ENCODE peak calls at places on chromosomes 5 and 9, in eight cellular contexts. One of them, this sample, is unnamed.

GRCh38 chr5:164051745-164052144 is 546.3 kb downstream of the MAT2B start:
- DNase-seq in foreskin fibroblast: no peak
- DNase-seq in dorsolateral prefrontal cortex: no peak
- DNase-seq in ovary: no peak
- DNase-seq in spleen: no peak
- DNase-seq in upper lobe of left lung: no peak
- DNase-seq in PC-3: peak; percentile 22
- DNase-seq in lower leg skin: no peak
- DNase-seq in this sample: no peak

GRCh38 chr5:56711191-56711590 is 104.2 kb upstream of the MAP3K1 start:
- DNase-seq in PC-3: peak; percentile 16
- DNase-seq in lower leg skin: no peak
- DNase-seq in dorsolateral prefrontal cortex: no peak
- DNase-seq in upper lobe of left lung: no peak
- DNase-seq in ovary: no peak
- DNase-seq in spleen: no peak
- DNase-seq in foreskin fibroblast: peak; percentile 73
- DNase-seq in this sample: no peak

GRCh38 chr9:126376311-126376902 is 49.8 kb downstream of the MVB12B start:
- DNase-seq in PC-3: no peak
- DNase-seq in dorsolateral prefrontal cortex: peak; percentile 86
- DNase-seq in upper lobe of left lung: peak; percentile 62
- DNase-seq in foreskin fibroblast: no peak
- DNase-seq in spleen: no peak
- DNase-seq in ovary: no peak
- DNase-seq in lower leg skin: no peak
- DNase-seq in this sample: no peak

GRCh38 chr9:122346478-122347347 is 24.1 kb upstream of the PTGS1 start:
- DNase-seq in spleen: peak; percentile 84
- DNase-seq in lower leg skin: peak; percentile 88
- DNase-seq in foreskin fibroblast: peak; percentile 52
- DNase-seq in upper lobe of left lung: peak; percentile 36
- DNase-seq in PC-3: peak; percentile 17
- DNase-seq in dorsolateral prefrontal cortex: peak; percentile 22
- DNase-seq in ovary: peak; percentile 38
- DNase-seq in this sample: no peak

GRCh38 chr9:114552716-114553115 is 34.9 kb upstream of the ATP6V1G1 start:
- DNase-seq in foreskin fibroblast: no peak
- DNase-seq in lower leg skin: no peak
- DNase-seq in upper lobe of left lung: no peak
- DNase-seq in spleen: no peak
- DNase-seq in ovary: no peak
- DNase-seq in PC-3: peak; percentile 50
- DNase-seq in dorsolateral prefrontal cortex: no peak
- DNase-seq in this sample: no peak

GRCh38 chr9:98455957-98456621 is 200.6 kb upstream of the TBC1D2 start:
- DNase-seq in dorsolateral prefrontal cortex: peak; percentile 65
- DNase-seq in spleen: no peak
- DNase-seq in foreskin fibroblast: peak; percentile 55
- DNase-seq in upper lobe of left lung: no peak
- DNase-seq in ovary: no peak
- DNase-seq in PC-3: no peak
- DNase-seq in lower leg skin: peak; percentile 73
- DNase-seq in this sample: no peak

GRCh38 chr9:20526500-20527319 is 95.6 kb downstream of the MLLT3 start:
- DNase-seq in upper lobe of left lung: no peak
- DNase-seq in PC-3: no peak
- DNase-seq in lower leg skin: no peak
- DNase-seq in ovary: no peak
- DNase-seq in foreskin fibroblast: peak; percentile 36
- DNase-seq in spleen: no peak
- DNase-seq in dorsolateral prefrontal cortex: no peak
- DNase-seq in this sample: no peak

GRCh38 chr5:168870914-168871313 is 291.7 kb upstream of the PANK3 start:
- DNase-seq in upper lobe of left lung: no peak
- DNase-seq in spleen: no peak
- DNase-seq in foreskin fibroblast: no peak
- DNase-seq in lower leg skin: peak; percentile 3
- DNase-seq in dorsolateral prefrontal cortex: no peak
- DNase-seq in ovary: no peak
- DNase-seq in PC-3: no peak
- DNase-seq in this sample: no peak

GRCh38 chr5:136963521-136963920 is 535.6 kb downstream of the SPOCK1 start:
- DNase-seq in ovary: no peak
- DNase-seq in spleen: no peak
- DNase-seq in upper lobe of left lung: no peak
- DNase-seq in lower leg skin: no peak
- DNase-seq in dorsolateral prefrontal cortex: no peak
- DNase-seq in foreskin fibroblast: no peak
- DNase-seq in PC-3: peak; percentile 23
- DNase-seq in this sample: no peak

GRCh38 chr5:136811086-136811485 is 445.7 kb upstream of the TRPC7 start:
- DNase-seq in dorsolateral prefrontal cortex: no peak
- DNase-seq in foreskin fibroblast: peak; percentile 17
- DNase-seq in lower leg skin: no peak
- DNase-seq in spleen: no peak
- DNase-seq in PC-3: no peak
- DNase-seq in ovary: no peak
- DNase-seq in upper lobe of left lung: no peak
- DNase-seq in this sample: no peak

GRCh38 chr5:69489246-69489645 is 3.3 kb upstream of the OCLN start:
- DNase-seq in upper lobe of left lung: no peak
- DNase-seq in ovary: no peak
- DNase-seq in PC-3: no peak
- DNase-seq in foreskin fibroblast: no peak
- DNase-seq in spleen: no peak
- DNase-seq in dorsolateral prefrontal cortex: no peak
- DNase-seq in lower leg skin: peak; percentile 9
- DNase-seq in this sample: no peak

DNA sequence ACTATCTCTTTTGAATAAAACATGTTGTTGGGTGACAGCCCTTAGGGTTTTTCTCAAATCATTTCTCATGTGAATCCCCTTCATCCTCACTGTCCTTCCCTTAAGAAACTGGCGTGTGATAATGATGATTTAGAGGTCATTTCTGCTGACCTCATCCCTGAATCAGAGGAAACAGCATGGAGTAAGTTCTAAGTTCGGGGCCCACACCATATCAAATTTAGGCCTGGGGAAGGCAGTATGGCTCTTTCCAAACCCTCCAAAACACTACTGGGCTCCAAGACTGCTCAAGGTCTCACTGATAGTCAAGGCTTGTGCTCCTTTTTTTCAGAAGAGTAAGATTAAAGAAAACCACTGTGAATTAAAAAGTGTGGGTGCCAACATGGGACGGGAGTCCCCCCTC is 872 bp upstream of the SMIM3 start:
- DNase-seq in lower leg skin: no peak
- DNase-seq in dorsolateral prefrontal cortex: no peak
- DNase-seq in spleen: no peak
- DNase-seq in upper lobe of left lung: no peak
- DNase-seq in PC-3: no peak
- DNase-seq in ovary: no peak
- DNase-seq in foreskin fibroblast: peak; percentile 43
- DNase-seq in this sample: no peak
- H3K4me3 ChIP-seq in lower leg skin: no peak overlapping the region
- H3K4me3 ChIP-seq in dorsolateral prefrontal cortex: peak overlapping the region; percentile 77
- H3K4me3 ChIP-seq in spleen: no peak overlapping the region
- H3K4me3 ChIP-seq in upper lobe of left lung: no peak overlapping the region
- H3K4me3 ChIP-seq in PC-3: peak overlapping the region; percentile 91
- H3K4me3 ChIP-seq in ovary: peak overlapping the region; percentile 83
- H3K4me3 ChIP-seq in foreskin fibroblast: peak overlapping the region; percentile 88
- H3K4me3 ChIP-seq in this sample: no peak overlapping the region

GRCh38 chr9:136655244-136656225 is 7.2 kb upstream of the EGFL7 start:
- DNase-seq in dorsolateral prefrontal cortex: no peak
- DNase-seq in ovary: peak; percentile 23
- DNase-seq in upper lobe of left lung: peak; percentile 40
- DNase-seq in spleen: peak; percentile 74
- DNase-seq in lower leg skin: no peak
- DNase-seq in PC-3: no peak
- DNase-seq in foreskin fibroblast: no peak
- DNase-seq in this sample: no peak
- H3K4me3 ChIP-seq in dorsolateral prefrontal cortex: no peak overlapping the region
- H3K4me3 ChIP-seq in ovary: no peak overlapping the region
- H3K4me3 ChIP-seq in upper lobe of left lung: no peak overlapping the region
- H3K4me3 ChIP-seq in spleen: no peak overlapping the region
- H3K4me3 ChIP-seq in lower leg skin: no peak overlapping the region
- H3K4me3 ChIP-seq in PC-3: no peak overlapping the region
- H3K4me3 ChIP-seq in foreskin fibroblast: no peak overlapping the region
- H3K4me3 ChIP-seq in this sample: no peak overlapping the region

GRCh38 chr5:176784218-176785165 is 25.9 kb upstream of the UNC5A start:
- DNase-seq in spleen: peak; percentile 63
- DNase-seq in lower leg skin: peak; percentile 76
- DNase-seq in foreskin fibroblast: peak; percentile 66
- DNase-seq in PC-3: peak; percentile 88
- DNase-seq in upper lobe of left lung: no peak
- DNase-seq in ovary: no peak
- DNase-seq in dorsolateral prefrontal cortex: no peak
- DNase-seq in this sample: no peak
- H3K4me3 ChIP-seq in spleen: no peak overlapping the region
- H3K4me3 ChIP-seq in lower leg skin: no peak overlapping the region
- H3K4me3 ChIP-seq in foreskin fibroblast: no peak overlapping the region
- H3K4me3 ChIP-seq in PC-3: no peak overlapping the region
- H3K4me3 ChIP-seq in upper lobe of left lung: no peak overlapping the region
- H3K4me3 ChIP-seq in ovary: no peak overlapping the region
- H3K4me3 ChIP-seq in dorsolateral prefrontal cortex: no peak overlapping the region
- H3K4me3 ChIP-seq in this sample: no peak overlapping the region

GRCh38 chr5:178120661-178121357 is 7.5 kb downstream of the N4BP3 start:
- DNase-seq in foreskin fibroblast: peak; percentile 54
- DNase-seq in dorsolateral prefrontal cortex: peak; percentile 69
- DNase-seq in lower leg skin: peak; percentile 92
- DNase-seq in upper lobe of left lung: peak; percentile 77
- DNase-seq in spleen: peak; percentile 96
- DNase-seq in ovary: peak; percentile 78
- DNase-seq in PC-3: peak; percentile 96
- DNase-seq in this sample: peak; percentile 81
- H3K4me3 ChIP-seq in foreskin fibroblast: peak overlapping the region; percentile 8
- H3K4me3 ChIP-seq in dorsolateral prefrontal cortex: peak overlapping the region; percentile 28
- H3K4me3 ChIP-seq in lower leg skin: no peak overlapping the region
- H3K4me3 ChIP-seq in upper lobe of left lung: no peak overlapping the region
- H3K4me3 ChIP-seq in spleen: no peak overlapping the region
- H3K4me3 ChIP-seq in ovary: peak overlapping the region; percentile 16
- H3K4me3 ChIP-seq in PC-3: peak overlapping the region; percentile 41
- H3K4me3 ChIP-seq in this sample: no peak overlapping the region

GRCh38 chr9:109114670-109115069 is 5.1 kb downstream of the TMEM245 start:
- DNase-seq in lower leg skin: no peak
- DNase-seq in dorsolateral prefrontal cortex: no peak
- DNase-seq in PC-3: peak; percentile 69
- DNase-seq in spleen: no peak
- DNase-seq in foreskin fibroblast: peak; percentile 67
- DNase-seq in upper lobe of left lung: peak; percentile 22
- DNase-seq in ovary: no peak
- DNase-seq in this sample: no peak

GRCh38 chr9:109115931-109116541 is 3.7 kb downstream of the TMEM245 start:
- DNase-seq in dorsolateral prefrontal cortex: no peak
- DNase-seq in foreskin fibroblast: no peak
- DNase-seq in lower leg skin: no peak
- DNase-seq in spleen: no peak
- DNase-seq in PC-3: no peak
- DNase-seq in upper lobe of left lung: no peak
- DNase-seq in ovary: peak; percentile 62
- DNase-seq in this sample: no peak

GRCh38 chr9:109113239-109113638 is 6.5 kb downstream of the TMEM245 start:
- DNase-seq in upper lobe of left lung: no peak
- DNase-seq in lower leg skin: no peak
- DNase-seq in foreskin fibroblast: no peak
- DNase-seq in spleen: no peak
- DNase-seq in dorsolateral prefrontal cortex: no peak
- DNase-seq in PC-3: no peak
- DNase-seq in ovary: no peak
- DNase-seq in this sample: no peak

GRCh38 chr9:109110326-109111014 is 9.3 kb downstream of the TMEM245 start:
- DNase-seq in spleen: no peak
- DNase-seq in upper lobe of left lung: no peak
- DNase-seq in ovary: no peak
- DNase-seq in dorsolateral prefrontal cortex: no peak
- DNase-seq in foreskin fibroblast: peak; percentile 75
- DNase-seq in lower leg skin: no peak
- DNase-seq in PC-3: peak; percentile 51
- DNase-seq in this sample: no peak

GRCh38 chr9:109113892-109114609 is 5.7 kb downstream of the TMEM245 start:
- DNase-seq in upper lobe of left lung: peak; percentile 65
- DNase-seq in spleen: no peak
- DNase-seq in PC-3: no peak
- DNase-seq in dorsolateral prefrontal cortex: no peak
- DNase-seq in foreskin fibroblast: no peak
- DNase-seq in ovary: no peak
- DNase-seq in lower leg skin: no peak
- DNase-seq in this sample: no peak
- H3K4me3 ChIP-seq in upper lobe of left lung: no peak overlapping the region
- H3K4me3 ChIP-seq in spleen: no peak overlapping the region
- H3K4me3 ChIP-seq in PC-3: no peak overlapping the region
- H3K4me3 ChIP-seq in dorsolateral prefrontal cortex: no peak overlapping the region
- H3K4me3 ChIP-seq in foreskin fibroblast: no peak overlapping the region
- H3K4me3 ChIP-seq in ovary: no peak overlapping the region
- H3K4me3 ChIP-seq in lower leg skin: no peak overlapping the region
- H3K4me3 ChIP-seq in this sample: peak overlapping the region; percentile 0

This sample was measured in K562.